ENCODE peak calls at places on chromosomes 3 and 15, in four cellular contexts. I is tibial artery, B is DND-41, L is K562. N is an unnamed sample. For H3K9me3, the result is how much of the 10 kb centered on the place peaks cover.

GRCh38 chr3:107392549-107393165 is 15.4 kb downstream of the CCDC54 start:
- DNase-seq in L (no peak), I (no peak), B (no peak), N (no peak)

GRCh38 chr3:143654906-143655305 is 193.4 kb downstream of the SLC9A9 start:
- DNase-seq in I (no peak), B (no peak), L (no peak), N (no peak)

GRCh38 chr15:69467636-69468035 is 15.0 kb downstream of the RPLP1 start:
- DNase-seq in L (no peak), B (no peak), I (no peak), N (no peak)

GRCh38 chr3:115876860-115877646 is 253.7 kb downstream of the GAP43 start:
- DNase-seq in L (no peak), B (no peak), I (no peak), N (no peak)

GRCh38 chr3:14266361-14266760 is 87.7 kb downstream of the LSM3 start:
- DNase-seq in B (no peak), L (no peak), I (no peak), N (no peak)

GRCh38 chr3:153897025-153897723 is 224.0 kb upstream of the ARHGEF26 start:
- DNase-seq in L (no peak), I (no peak), B (no peak), N (no peak)

GRCh38 chr15:24848050-24848449 is 106.7 kb upstream of the SNRPN start:
- DNase-seq in I (no peak), L (no peak), B (no peak), N (no peak)

GRCh38 chr3:183844606-183845005 is 19.2 kb upstream of the MAP6D1 start:
- DNase-seq in B (no peak), L (no peak), I (no peak), N (no peak)

GRCh38 chr3:39752751-39753150 is 56.7 kb upstream of the MYRIP start:
- DNase-seq in I (no peak), L (no peak), B (no peak), N (no peak)

GRCh38 chr3:125107384-125107783 is 51.6 kb upstream of the HEG1 start:
- DNase-seq in L (no peak), I (no peak), B (no peak), N (no peak)

GRCh38 chr3:52052831-52053306 is 3.5 kb downstream of the DUSP7 start:
- DNase-seq in I (peak), L (peak), B (no peak), N (peak)

GRCh38 chr3:126125781-126126251 is 41.9 kb upstream of the SLC41A3 start:
- DNase-seq in B (no peak), I (peak), L (no peak), N (no peak)

GRCh38 chr3:56921573-56922571 is 120.1 kb upstream of the ARHGEF3 start:
- DNase-seq in I (no peak), L (no peak), B (peak), N (no peak)

GRCh38 chr15:25618161-25618560 is 179.3 kb upstream of the UBE3A start:
- DNase-seq in I (no peak), B (no peak), L (no peak), N (no peak)

GRCh38 chr3:159733194-159733860 is 255.3 kb upstream of the IL12A start:
- DNase-seq in B (no peak), I (no peak), L (no peak), N (no peak)

GRCh38 chr15:59298255-59298856 is 74.3 kb downstream of the MYO1E start:
- DNase-seq in L (no peak), B (no peak), I (no peak), N (no peak)

GRCh38 chr15:69403611-69404010 is 10.5 kb upstream of the KIF23 start:
- DNase-seq in B (no peak), I (no peak), L (no peak), N (no peak)

GRCh38 chr15:64429448-64429847 is 30.9 kb upstream of the ZNF609 start:
- DNase-seq in B (no peak), L (no peak), I (no peak), N (no peak)

GRCh38 chr3:43215684-43216336 is 70.5 kb upstream of the SNRK start:
- DNase-seq in B (no peak), L (no peak), I (no peak), N (no peak)

GRCh38 chr3:39234705-39235104 is 42.3 kb upstream of the XIRP1 start:
- DNase-seq in I (no peak), B (no peak), L (peak), N (peak)

GRCh38 chr3:37197810-37198371 is 23.5 kb upstream of the LRRFIP2 start:
- DNase-seq in L (no peak), I (no peak), B (no peak), N (no peak)

GRCh38 chr3:186057594-186057993 is 51.3 kb downstream of the ETV5 start:
- DNase-seq in B (no peak), I (no peak), L (peak), N (no peak)

GRCh38 chr3:86792316-86792715 is 198.6 kb downstream of the VGLL3 start:
- DNase-seq in L (no peak), B (no peak), I (no peak), N (no peak)

GRCh38 chr3:141846050-141846433 is 30.4 kb upstream of the ATP1B3 start:
- DNase-seq in B (no peak), I (no peak), L (no peak), N (no peak)

GRCh38 chr3:9246196-9246595 is 3.2 kb downstream of the SRGAP3 start:
- DNase-seq in B (no peak), L (no peak), I (no peak), N (no peak)

GRCh38 chr3:140023616-140024530 is 88.9 kb downstream of the CLSTN2 start:
- DNase-seq in I (peak), L (no peak), B (no peak), N (no peak)

GRCh38 chr15:44319385-44319784 is 30.9 kb downstream of the GOLM2 start:
- DNase-seq in B (no peak), L (peak), I (no peak), N (no peak)

GRCh38 chr15:51312132-51312531 is 26.3 kb downstream of the CYP19A1 start:
- DNase-seq in L (no peak), I (no peak), B (no peak), N (no peak)

GRCh38 chr3:49461443-49462171 is 8.5 kb upstream of the DAG1 start:
- DNase-seq in B (no peak), I (no peak), L (no peak), N (no peak)

GRCh38 chr3:49462222-49462621 is 7.8 kb upstream of the DAG1 start:
- DNase-seq in L (peak), B (no peak), I (no peak), N (no peak)

GRCh38 chr3:49465269-49466034 is 4.6 kb upstream of the DAG1 start:
- DNase-seq in I (no peak), L (peak), B (no peak), N (no peak)

GRCh38 chr3:49460188-49460885 is 9.7 kb upstream of the DAG1 start:
- DNase-seq in I (no peak), L (no peak), B (no peak), N (no peak)

DNA sequence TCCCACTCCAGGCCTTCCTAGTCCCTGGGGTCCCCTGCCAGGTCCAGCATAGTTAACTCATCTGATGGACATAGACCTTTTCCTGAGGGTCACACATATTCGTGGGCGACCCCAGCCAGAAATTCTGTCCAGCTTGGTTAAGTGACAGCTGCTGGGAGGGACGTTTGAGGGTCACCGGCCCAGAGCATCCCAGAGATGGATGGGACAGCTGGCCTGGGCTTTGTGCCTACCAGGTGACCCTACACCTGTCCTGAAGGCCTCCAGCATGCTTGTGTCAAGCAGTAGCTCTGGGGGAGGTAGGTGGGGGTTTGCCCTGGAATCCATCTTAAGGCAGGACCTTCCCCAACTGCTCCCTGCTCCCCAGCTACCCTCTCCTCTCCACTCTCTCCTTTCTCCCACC is 9.1 kb upstream of the DAG1 start:
- DNase-seq in B (no peak), I (no peak), L (no peak), N (no peak)
- H3K4me3 ChIP-seq in B (no peak), I (no peak), L (no peak), N (no peak)

GRCh38 chr3:197237897-197238296 is 60.5 kb downstream of the DLG1 start:
- DNase-seq in L (no peak), I (no peak), B (no peak), N (no peak)
- H3K9me3 ChIP-seq in L (under half), I (under half), B (under half), N (under half)

DNA sequence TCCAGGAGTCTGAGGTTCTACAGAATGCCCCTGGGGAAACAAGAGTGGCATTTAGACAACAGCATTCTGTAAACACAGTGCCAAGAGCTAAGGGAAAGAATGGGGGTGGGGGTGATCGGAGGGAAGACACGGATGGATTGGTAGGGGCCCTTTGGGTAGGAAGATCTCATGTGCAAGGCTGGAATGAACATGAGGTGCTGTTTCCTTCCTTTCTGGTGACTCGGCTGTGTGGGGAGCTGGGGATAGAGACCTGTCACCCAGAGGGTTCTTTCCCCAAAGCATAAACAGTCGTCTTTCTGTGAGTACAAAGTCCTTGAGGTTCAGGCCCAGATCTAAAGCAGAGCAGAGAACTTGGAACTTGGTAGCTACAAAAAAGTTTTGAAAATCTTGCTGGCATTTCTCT is 11.7 kb downstream of the TPM1 start:
- DNase-seq in L (no peak), I (no peak), B (no peak), N (no peak)
- H3K4me3 ChIP-seq in L (no peak), I (no peak), B (no peak), N (no peak)

DNA sequence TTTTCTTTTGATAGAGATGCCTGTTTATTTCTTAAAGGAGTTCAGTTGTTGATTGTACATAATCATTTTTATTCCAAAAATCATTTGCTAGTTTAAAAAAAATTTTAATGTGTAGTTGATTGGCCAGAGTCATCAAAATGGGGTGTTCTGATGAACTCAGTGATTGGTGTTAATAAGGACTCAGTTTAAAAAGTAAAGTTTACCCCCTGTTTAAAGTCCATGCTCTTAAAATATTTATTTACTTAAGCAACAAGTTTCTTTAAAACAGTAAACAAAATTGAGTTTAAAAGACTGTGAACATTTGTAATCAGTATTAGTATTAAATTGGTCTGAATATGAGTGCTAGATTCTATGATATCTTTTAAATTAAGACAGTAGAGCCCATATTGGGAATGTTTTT is 56.0 kb downstream of the MEF2A start:
- DNase-seq in L (no peak), I (no peak), B (no peak), N (no peak)
- H3K9me3 ChIP-seq in L (under half), I (under half), B (under half), N (under half)

GRCh38 chr3:150128126-150128525 is 157.4 kb upstream of the PFN2 start:
- DNase-seq in B (no peak), I (no peak), L (no peak), N (no peak)

GRCh38 chr3:150129181-150129580 is 158.5 kb upstream of the PFN2 start:
- DNase-seq in I (no peak), L (no peak), B (no peak), N (no peak)

GRCh38 chr3:150132101-150132749 is 161.5 kb upstream of the PFN2 start:
- DNase-seq in I (no peak), L (no peak), B (no peak), N (no peak)

GRCh38 chr3:150133293-150133692 is 162.6 kb upstream of the PFN2 start:
- DNase-seq in L (no peak), B (no peak), I (no peak), N (no peak)

DNA sequence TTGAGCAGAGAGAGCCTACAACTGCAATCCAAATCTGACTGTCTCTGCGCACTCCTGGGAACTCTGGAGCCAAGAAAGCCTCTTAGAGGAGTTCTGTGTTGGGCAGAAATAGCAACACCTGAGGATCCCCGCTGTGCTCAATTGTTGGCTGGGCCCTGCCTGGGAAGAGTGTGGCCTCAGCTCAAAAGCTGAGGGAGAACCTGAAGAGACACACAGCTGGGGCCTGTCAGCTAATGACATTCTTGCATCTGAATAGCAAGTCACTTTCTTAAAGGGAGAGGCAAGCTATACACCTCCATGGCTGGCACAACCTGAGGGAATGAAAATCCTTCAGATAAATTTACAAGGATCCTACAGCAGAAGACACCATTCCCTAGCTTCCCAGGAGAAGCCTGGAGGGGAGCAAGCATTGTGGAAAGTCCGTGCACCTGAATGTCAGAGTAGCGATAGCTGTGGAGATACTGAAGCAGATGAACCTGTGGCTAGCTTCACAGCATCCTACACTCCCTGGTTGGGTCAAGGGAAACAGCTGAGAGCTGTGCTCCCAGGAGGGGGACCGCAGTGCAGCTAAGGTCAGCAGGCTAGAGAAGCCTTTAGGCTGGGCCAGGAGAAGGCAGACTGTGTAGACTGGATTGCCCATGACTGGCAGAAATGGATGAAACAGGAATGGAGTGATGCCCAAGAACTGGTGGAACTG is 159.9 kb upstream of the PFN2 start:
- DNase-seq in L (no peak), I (no peak), B (no peak), N (no peak)
- H3K4me3 ChIP-seq in L (no peak), I (no peak), B (no peak), N (no peak)

DNA sequence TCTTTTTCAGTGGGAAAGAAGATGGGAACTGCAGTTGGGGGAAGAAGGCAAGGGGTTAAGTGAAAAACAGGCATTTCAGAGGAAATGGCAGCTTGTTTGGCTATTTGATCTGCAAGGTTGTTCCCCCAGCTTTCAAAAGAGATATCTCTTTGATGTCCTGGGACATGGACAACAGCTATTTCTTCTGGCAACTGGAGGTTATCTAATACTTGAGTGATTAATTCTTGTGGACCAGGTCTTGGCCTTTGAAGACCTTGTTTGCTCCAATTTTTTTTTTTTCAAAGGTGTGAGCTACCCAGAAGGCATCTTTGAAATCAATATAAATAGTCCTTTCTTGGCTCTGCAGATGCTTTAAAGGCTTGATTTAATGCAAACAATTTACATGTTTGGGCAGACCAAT is 51.5 kb downstream of the KATNBL1 start:
- DNase-seq in L (no peak), B (no peak), I (no peak), N (no peak)
- H3K9me3 ChIP-seq in L (under half), B (half or more), I (under half), N (under half)

N was measured in CD4-positive, alpha-beta memory T cell.